ENCODE peak calls at places on chromosomes 16 and 17, in ten cellular contexts. D is Peyer's patch; X is tibial nerve; C is CD8-positive, alpha-beta memory T cell; E is left lung; L is SJCRH30; N is GM06990; K is Jurkat, Clone E6-1; B is HCT116; V is mucosa of descending colon. S is an unnamed sample.

GRCh38 chr16:2224183-2224486 is 744 bp downstream of the E4F1 start:
- DNase-seq in D (no peak), X (no peak), C (no peak), E (no peak), L (no peak), N (no peak), K (no peak), B (no peak), V (no peak), S (no peak)

GRCh38 chr17:62614142-62614541 is 13.3 kb upstream of the MRC2 start:
- DNase-seq in D (no peak), X (no peak), C (no peak), E (no peak), L (peak), N (no peak), K (no peak), B (no peak), V (no peak), S (no peak)

GRCh38 chr16:86490859-86491642 is 19.3 kb upstream of the FOXF1 start:
- DNase-seq in D (no peak), X (no peak), C (no peak), E (no peak), L (no peak), N (no peak), K (no peak), B (no peak), V (no peak), S (no peak)

GRCh38 chr16:31377210-31377903 is 15.8 kb upstream of the ITGAD start:
- DNase-seq in D (no peak), X (no peak), C (no peak), E (no peak), L (no peak), N (no peak), K (no peak), B (no peak), V (no peak), S (no peak)

GRCh38 chr17:44998646-44999045 is 30.5 kb upstream of the C1QL1 start:
- DNase-seq in D (no peak), X (no peak), C (no peak), E (no peak), L (no peak), N (no peak), K (peak), B (no peak), V (no peak), S (no peak)

GRCh38 chr17:81733507-81734404 is 21.7 kb downstream of the SLC25A10 start:
- DNase-seq in D (peak), X (peak), C (peak), E (peak), L (peak), N (no peak), K (no peak), B (peak), V (peak), S (peak)

GRCh38 chr17:80477647-80478478 is 1.5 kb upstream of the NPTX1 start:
- DNase-seq in D (no peak), X (no peak), C (peak), E (no peak), L (no peak), N (no peak), K (no peak), B (no peak), V (peak), S (peak)

GRCh38 chr17:9021158-9021984 is at the start of gene NTN1:
- DNase-seq in D (peak), X (peak), C (peak), E (peak), L (peak), N (peak), K (no peak), B (no peak), V (peak), S (peak)

GRCh38 chr16:21656795-21657768 is 4.7 kb upstream of the IGSF6 start:
- DNase-seq in D (no peak), X (no peak), C (peak), E (no peak), L (peak), N (peak), K (peak), B (peak), V (peak), S (peak)

GRCh38 chr17:73610331-73610911 is 33.8 kb downstream of the SDK2 start:
- DNase-seq in D (no peak), X (no peak), C (no peak), E (no peak), L (no peak), N (no peak), K (no peak), B (no peak), V (no peak), S (no peak)

GRCh38 chr17:7809086-7809790 is 24.8 kb upstream of the KDM6B start:
- DNase-seq in D (no peak), X (no peak), C (no peak), E (no peak), L (no peak), N (no peak), K (no peak), B (no peak), V (no peak), S (peak)

GRCh38 chr16:19130852-19131808 is 17.4 kb downstream of the ITPRIPL2 start:
- DNase-seq in D (no peak), X (no peak), C (no peak), E (no peak), L (peak), N (no peak), K (peak), B (no peak), V (no peak), S (peak)

GRCh38 chr17:2170023-2170422 is 115.1 kb downstream of the HIC1 start:
- DNase-seq in D (no peak), X (no peak), C (no peak), E (no peak), L (no peak), N (no peak), K (no peak), B (no peak), V (peak), S (peak)

GRCh38 chr16:678858-679807 is 1.1 kb upstream of the STUB1 start:
- DNase-seq in D (no peak), X (peak), C (peak), E (no peak), L (peak), N (peak), K (peak), B (no peak), V (peak), S (peak)

GRCh38 chr17:81400154-81400938 is 5.1 kb downstream of the BAHCC1 start:
- DNase-seq in D (peak), X (no peak), C (no peak), E (no peak), L (peak), N (no peak), K (no peak), B (no peak), V (peak), S (peak)

GRCh38 chr17:2067048-2067452 is 12.1 kb downstream of the HIC1 start:
- DNase-seq in D (no peak), X (no peak), C (no peak), E (no peak), L (no peak), N (no peak), K (no peak), B (no peak), V (no peak), S (no peak)

GRCh38 chr17:64357191-64357981 is 33.3 kb downstream of the PECAM1 start:
- DNase-seq in D (no peak), X (peak), C (no peak), E (peak), L (peak), N (no peak), K (no peak), B (no peak), V (peak), S (peak)

GRCh38 chr16:7167651-7168050 is 165.0 kb upstream of the RBFOX1 start:
- DNase-seq in D (no peak), X (no peak), C (no peak), E (no peak), L (no peak), N (no peak), K (no peak), B (no peak), V (no peak), S (no peak)

GRCh38 chr16:68436581-68436980 is 11.7 kb downstream of the SMPD3 start:
- DNase-seq in D (no peak), X (no peak), C (no peak), E (no peak), L (peak), N (no peak), K (no peak), B (peak), V (no peak), S (peak)

GRCh38 chr17:7997186-7997585 is 5.2 kb upstream of the GUCY2D start:
- DNase-seq in D (no peak), X (no peak), C (no peak), E (no peak), L (peak), N (no peak), K (peak), B (peak), V (peak), S (peak)

GRCh38 chr16:54077412-54077821 is 209.2 kb downstream of the IRX3 start:
- DNase-seq in D (no peak), X (no peak), C (no peak), E (no peak), L (no peak), N (no peak), K (no peak), B (no peak), V (no peak), S (no peak)

GRCh38 chr16:83513006-83513755 is 294.6 kb upstream of the HSBP1 start:
- DNase-seq in D (no peak), X (no peak), C (no peak), E (no peak), L (peak), N (no peak), K (no peak), B (no peak), V (no peak), S (no peak)

GRCh38 chr17:19332371-19333131 is 30.0 kb downstream of the B9D1 start:
- DNase-seq in D (no peak), X (no peak), C (no peak), E (peak), L (peak), N (no peak), K (no peak), B (no peak), V (no peak), S (no peak)

GRCh38 chr17:39027037-39027436 is 59.8 kb upstream of the FBXO47 start:
- DNase-seq in D (peak), X (peak), C (peak), E (peak), L (peak), N (peak), K (no peak), B (no peak), V (peak), S (peak)

GRCh38 chr17:78822552-78822951 is 18.1 kb downstream of the USP36 start:
- DNase-seq in D (no peak), X (no peak), C (no peak), E (no peak), L (no peak), N (no peak), K (no peak), B (no peak), V (no peak), S (no peak)

GRCh38 chr17:64005734-64006167 is 7.6 kb downstream of the PRR29 start:
- DNase-seq in D (no peak), X (no peak), C (no peak), E (no peak), L (peak), N (no peak), K (no peak), B (no peak), V (peak), S (peak)

GRCh38 chr17:32491371-32492280 is 4.8 kb downstream of the CDK5R1 start:
- DNase-seq in D (peak), X (no peak), C (peak), E (no peak), L (no peak), N (peak), K (no peak), B (no peak), V (no peak), S (no peak)
- H3K4me3 ChIP-seq in D (no peak), X (no peak), C (peak), E (no peak), L (no peak), N (peak), K (no peak), B (no peak), V (no peak), S (no peak)

GRCh38 chr17:14308965-14309879 is 8.3 kb downstream of the HS3ST3B1 start:
- DNase-seq in D (peak), X (peak), C (peak), E (peak), L (peak), N (peak), K (no peak), B (no peak), V (peak), S (peak)

GRCh38 chr17:14310584-14310983 is 9.7 kb downstream of the HS3ST3B1 start:
- DNase-seq in D (no peak), X (no peak), C (no peak), E (no peak), L (no peak), N (no peak), K (no peak), B (no peak), V (no peak), S (no peak)

GRCh38 chr17:14310101-14310500 is 9.2 kb downstream of the HS3ST3B1 start:
- DNase-seq in D (no peak), X (no peak), C (no peak), E (no peak), L (no peak), N (no peak), K (no peak), B (no peak), V (no peak), S (peak)

GRCh38 chr17:14307560-14308024 is 6.7 kb downstream of the HS3ST3B1 start:
- DNase-seq in D (no peak), X (no peak), C (no peak), E (no peak), L (peak), N (no peak), K (no peak), B (no peak), V (no peak), S (no peak)

DNA sequence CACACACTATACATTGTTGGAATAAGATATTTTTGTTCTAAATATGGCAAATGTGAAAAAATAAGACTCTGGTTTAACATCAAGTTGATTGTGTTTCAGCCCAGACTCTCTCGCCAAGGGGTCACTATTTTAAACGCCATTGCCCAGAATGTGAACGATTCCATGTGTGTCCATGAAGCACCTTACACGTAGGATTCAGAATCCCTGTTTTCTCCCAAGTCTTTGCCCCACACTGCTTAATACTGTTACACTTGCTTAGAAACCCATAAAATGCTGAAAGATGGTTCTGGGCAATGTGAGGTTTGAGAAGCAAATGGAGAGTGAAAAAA is 7.7 kb downstream of the HS3ST3B1 start:
- DNase-seq in D (no peak), X (no peak), C (no peak), E (no peak), L (no peak), N (no peak), K (no peak), B (no peak), V (no peak), S (no peak)
- H3K4me3 ChIP-seq in D (peak), X (peak), C (peak), E (peak), L (peak), N (no peak), K (no peak), B (no peak), V (no peak), S (peak)

DNA sequence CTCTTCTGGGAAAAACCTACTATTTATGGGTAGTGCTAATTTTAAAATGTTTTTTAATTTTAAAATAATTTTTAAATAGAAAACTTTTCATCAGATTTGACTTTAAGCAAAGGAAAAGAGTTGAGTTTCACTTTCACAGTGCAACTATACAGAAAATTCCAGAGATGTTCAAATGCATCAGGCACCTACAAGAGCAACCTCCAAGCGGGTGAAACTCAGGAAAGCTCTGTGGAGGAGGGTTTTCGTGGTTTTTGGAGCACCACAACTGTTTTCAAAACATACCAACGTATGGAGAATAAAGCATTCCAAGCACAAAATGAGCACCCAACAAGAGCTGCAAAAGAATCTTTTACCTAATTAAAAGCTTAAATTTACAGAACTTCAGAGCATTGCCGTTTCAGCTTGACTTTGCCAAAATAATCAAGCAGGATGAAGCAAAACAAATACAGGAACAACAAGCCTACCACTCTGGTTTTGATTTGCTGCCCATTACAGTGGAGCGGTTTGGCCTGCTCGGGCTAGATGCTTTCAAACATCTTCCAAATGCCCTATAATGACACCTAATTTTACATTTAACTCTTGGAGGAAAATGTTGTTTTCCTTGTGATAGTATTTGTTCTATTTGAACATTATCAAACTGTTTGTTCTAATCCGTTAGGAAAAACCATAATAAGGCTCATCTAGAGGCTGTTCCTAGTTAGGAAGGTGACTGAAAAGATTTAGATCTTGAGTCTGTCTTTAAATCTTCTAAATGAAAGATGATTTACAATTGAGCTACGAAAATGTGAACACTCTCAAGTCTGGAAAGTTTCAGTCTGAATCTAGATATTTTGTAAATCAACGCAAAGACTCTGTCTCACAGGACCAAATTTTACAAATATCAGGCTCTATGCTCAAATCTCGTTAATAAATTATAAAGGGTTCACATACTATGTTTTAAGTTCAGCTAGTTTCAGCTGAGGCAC is 34.5 kb downstream of the NACA2 start:
- DNase-seq in D (no peak), X (no peak), C (no peak), E (no peak), L (peak), N (no peak), K (no peak), B (no peak), V (no peak), S (no peak)
- H3K4me3 ChIP-seq in D (no peak), X (no peak), C (no peak), E (no peak), L (peak), N (no peak), K (no peak), B (no peak), V (no peak), S (no peak)

DNA sequence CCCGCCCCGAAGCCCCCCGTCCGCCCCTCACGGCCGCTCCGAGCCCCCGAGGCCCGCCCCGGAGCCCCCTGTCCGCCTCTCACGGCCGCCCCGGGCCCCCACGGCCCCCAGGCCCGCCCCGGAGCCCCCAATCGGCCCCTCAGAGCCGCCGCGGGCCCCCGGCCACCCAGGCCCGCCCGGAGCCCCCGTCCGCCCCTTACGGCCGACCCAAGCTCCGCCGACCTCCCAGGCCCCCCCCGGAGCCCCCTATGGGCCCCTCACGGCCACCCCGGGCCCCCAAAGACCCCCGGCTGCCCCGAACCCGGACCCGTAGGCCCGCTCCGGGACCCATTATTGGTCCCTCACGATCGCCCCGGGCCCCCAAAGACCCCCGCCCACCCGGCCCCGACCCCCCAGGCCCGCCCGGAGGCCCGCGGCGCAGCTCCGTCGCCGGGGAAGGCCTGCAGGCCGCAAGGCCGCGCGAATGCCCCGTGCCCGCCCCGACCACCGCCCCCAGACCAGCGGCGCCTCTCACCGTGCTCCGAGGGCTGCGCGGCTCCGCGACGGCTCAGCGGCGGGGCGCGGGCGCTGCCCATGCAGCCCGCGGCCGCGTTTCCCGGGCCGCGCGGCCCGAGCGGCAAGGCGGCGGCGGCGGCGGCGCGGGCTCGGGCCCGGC is 503 bp downstream of the ANKRD11 start:
- DNase-seq in D (no peak), X (no peak), C (no peak), E (peak), L (no peak), N (no peak), K (no peak), B (no peak), V (no peak), S (no peak)
- H3K4me3 ChIP-seq in D (peak), X (peak), C (no peak), E (peak), L (peak), N (peak), K (peak), B (peak), V (peak), S (no peak)

DNA sequence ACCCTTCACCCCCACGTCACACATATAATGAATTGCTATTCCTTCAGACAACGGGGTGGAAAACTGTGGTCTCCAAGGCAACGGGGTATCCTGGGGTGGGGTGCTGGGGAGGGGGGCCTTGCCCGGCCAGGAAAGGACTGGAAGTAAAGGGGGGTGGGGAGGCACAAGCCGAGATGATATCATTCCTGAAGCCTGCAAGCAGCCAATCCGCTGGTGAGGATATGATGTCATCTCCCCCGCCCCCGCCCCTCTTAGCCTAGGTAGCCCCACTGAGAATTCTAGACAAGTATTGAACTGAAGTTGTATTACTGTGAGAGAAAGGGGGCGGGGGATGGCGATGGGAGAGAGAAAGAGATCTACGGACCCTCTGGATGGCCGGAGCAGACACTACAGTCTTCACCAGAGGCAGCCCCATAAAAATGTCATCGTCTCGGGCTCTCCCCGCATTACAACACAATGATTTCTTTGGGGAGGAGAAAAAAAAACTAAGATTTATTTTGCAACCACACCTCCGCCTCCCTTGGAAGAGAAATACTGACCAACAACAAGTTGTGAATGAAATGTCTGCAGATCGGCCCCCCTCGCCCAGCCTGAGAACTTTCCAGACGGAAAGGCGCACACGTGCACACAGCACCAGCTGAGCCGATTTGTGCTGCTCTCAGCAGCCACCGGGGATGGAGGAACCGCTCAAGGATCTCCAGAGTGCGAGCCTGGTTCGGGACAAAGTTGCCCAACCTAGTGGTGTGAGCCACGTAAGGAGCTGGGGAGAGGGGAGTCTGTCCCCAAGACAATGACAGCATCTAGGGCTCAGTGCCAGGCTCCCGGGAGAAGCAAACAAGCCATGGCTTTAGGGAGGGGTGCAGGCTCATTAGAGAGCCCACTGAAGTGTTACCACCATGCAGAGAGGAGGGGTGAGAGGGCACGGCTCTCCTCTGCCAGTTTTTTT is 222.0 kb downstream of the SOX9 start:
- DNase-seq in D (no peak), X (peak), C (no peak), E (no peak), L (no peak), N (no peak), K (no peak), B (no peak), V (no peak), S (no peak)
- H3K4me3 ChIP-seq in D (no peak), X (no peak), C (no peak), E (no peak), L (no peak), N (no peak), K (no peak), B (no peak), V (no peak), S (no peak)

GRCh38 chr17:47850373-47850691 is 631 bp downstream of the SP6 start:
- DNase-seq in D (no peak), X (no peak), C (no peak), E (no peak), L (no peak), N (no peak), K (no peak), B (no peak), V (no peak), S (no peak)
- H3K4me3 ChIP-seq in D (no peak), X (peak), C (peak), E (peak), L (no peak), N (no peak), K (no peak), B (peak), V (no peak), S (peak)

S was measured in endodermal cell.